ENCODE peak calls at places on chromosome 19, in seven cellular contexts. One of them, this sample, is unnamed.
A peak's percentile ranks its signal among the peaks of the same experiment; 100 is the strongest.

GRCh38 chr19:36100476-36100875 is 10.5 kb upstream of the OVOL3 start:
- DNase-seq in HL-60: no peak
- DNase-seq in fibroblast of pulmonary artery: no peak
- DNase-seq in psoas muscle: no peak
- DNase-seq in endothelial cell: no peak
- DNase-seq in activated B cell treated with CpG ODN at 0.5 μM for 24 hours: no peak
- DNase-seq in stomach: no peak
- DNase-seq in this sample: no peak

GRCh38 chr19:1508507-1508856 is 4.3 kb downstream of the ADAMTSL5 start:
- DNase-seq in HL-60: no peak
- DNase-seq in endothelial cell: no peak
- DNase-seq in fibroblast of pulmonary artery: no peak
- DNase-seq in stomach: no peak
- DNase-seq in psoas muscle: no peak
- DNase-seq in activated B cell treated with CpG ODN at 0.5 μM for 24 hours: no peak
- DNase-seq in this sample: no peak

GRCh38 chr19:1935484-1936208 is 5.3 kb upstream of the CSNK1G2 start:
- DNase-seq in psoas muscle: peak; percentile 66
- DNase-seq in fibroblast of pulmonary artery: peak; percentile 84
- DNase-seq in HL-60: peak; percentile 83
- DNase-seq in stomach: no peak
- DNase-seq in activated B cell treated with CpG ODN at 0.5 μM for 24 hours: no peak
- DNase-seq in endothelial cell: no peak
- DNase-seq in this sample: no peak

GRCh38 chr19:55118401-55118991 is 1.1 kb upstream of the PPP1R12C start:
- DNase-seq in psoas muscle: peak; percentile 54
- DNase-seq in stomach: no peak
- DNase-seq in activated B cell treated with CpG ODN at 0.5 μM for 24 hours: no peak
- DNase-seq in endothelial cell: peak; percentile 65
- DNase-seq in HL-60: peak; percentile 61
- DNase-seq in fibroblast of pulmonary artery: peak; percentile 34
- DNase-seq in this sample: peak; percentile 84

GRCh38 chr19:54462713-54463530 is 656 bp downstream of the LENG9 start:
- DNase-seq in activated B cell treated with CpG ODN at 0.5 μM for 24 hours: peak; percentile 68
- DNase-seq in stomach: peak; percentile 81
- DNase-seq in psoas muscle: peak; percentile 82
- DNase-seq in HL-60: peak; percentile 83
- DNase-seq in fibroblast of pulmonary artery: peak; percentile 70
- DNase-seq in endothelial cell: peak; percentile 61
- DNase-seq in this sample: peak; percentile 72

GRCh38 chr19:41872775-41873647 is 4.1 kb upstream of the CD79A start:
- DNase-seq in endothelial cell: peak; percentile 85
- DNase-seq in activated B cell treated with CpG ODN at 0.5 μM for 24 hours: peak; percentile 63
- DNase-seq in fibroblast of pulmonary artery: peak; percentile 67
- DNase-seq in stomach: peak; percentile 88
- DNase-seq in HL-60: peak; percentile 89
- DNase-seq in psoas muscle: peak; percentile 42
- DNase-seq in this sample: peak; percentile 86

GRCh38 chr19:33486407-33486806 is 35.2 kb downstream of the PEPD start:
- DNase-seq in fibroblast of pulmonary artery: no peak
- DNase-seq in psoas muscle: no peak
- DNase-seq in endothelial cell: no peak
- DNase-seq in stomach: no peak
- DNase-seq in HL-60: no peak
- DNase-seq in activated B cell treated with CpG ODN at 0.5 μM for 24 hours: no peak
- DNase-seq in this sample: no peak

GRCh38 chr19:41096353-41096752 is 8.1 kb downstream of the CYP2A13 start:
- DNase-seq in activated B cell treated with CpG ODN at 0.5 μM for 24 hours: no peak
- DNase-seq in psoas muscle: no peak
- DNase-seq in endothelial cell: no peak
- DNase-seq in stomach: no peak
- DNase-seq in HL-60: no peak
- DNase-seq in fibroblast of pulmonary artery: no peak
- DNase-seq in this sample: no peak

GRCh38 chr19:39144487-39145071 is 19.0 kb downstream of the PAK4 start:
- DNase-seq in stomach: no peak
- DNase-seq in psoas muscle: no peak
- DNase-seq in activated B cell treated with CpG ODN at 0.5 μM for 24 hours: no peak
- DNase-seq in endothelial cell: peak; percentile 75
- DNase-seq in fibroblast of pulmonary artery: peak; percentile 64
- DNase-seq in HL-60: peak; percentile 9
- DNase-seq in this sample: no peak

GRCh38 chr19:40143612-40144011 is 47.6 kb upstream of the MAP3K10 start:
- DNase-seq in HL-60: peak; percentile 21
- DNase-seq in stomach: no peak
- DNase-seq in endothelial cell: no peak
- DNase-seq in psoas muscle: no peak
- DNase-seq in activated B cell treated with CpG ODN at 0.5 μM for 24 hours: no peak
- DNase-seq in fibroblast of pulmonary artery: no peak
- DNase-seq in this sample: no peak

GRCh38 chr19:13864513-13865242 is 12.3 kb upstream of the NANOS3 start:
- DNase-seq in HL-60: no peak
- DNase-seq in endothelial cell: no peak
- DNase-seq in stomach: no peak
- DNase-seq in psoas muscle: no peak
- DNase-seq in activated B cell treated with CpG ODN at 0.5 μM for 24 hours: no peak
- DNase-seq in fibroblast of pulmonary artery: no peak
- DNase-seq in this sample: no peak

GRCh38 chr19:5949792-5950305 is 28.1 kb downstream of the RANBP3 start:
- DNase-seq in endothelial cell: no peak
- DNase-seq in psoas muscle: no peak
- DNase-seq in activated B cell treated with CpG ODN at 0.5 μM for 24 hours: no peak
- DNase-seq in stomach: peak; percentile 76
- DNase-seq in HL-60: no peak
- DNase-seq in fibroblast of pulmonary artery: no peak
- DNase-seq in this sample: no peak

GRCh38 chr19:6087074-6087506 is 23.2 kb downstream of the RFX2 start:
- DNase-seq in stomach: no peak
- DNase-seq in activated B cell treated with CpG ODN at 0.5 μM for 24 hours: no peak
- DNase-seq in fibroblast of pulmonary artery: no peak
- DNase-seq in HL-60: no peak
- DNase-seq in psoas muscle: no peak
- DNase-seq in endothelial cell: no peak
- DNase-seq in this sample: peak; percentile 56

GRCh38 chr19:55303477-55303876 is 19.7 kb downstream of the BRSK1 start:
- DNase-seq in endothelial cell: no peak
- DNase-seq in psoas muscle: no peak
- DNase-seq in HL-60: no peak
- DNase-seq in fibroblast of pulmonary artery: no peak
- DNase-seq in stomach: no peak
- DNase-seq in activated B cell treated with CpG ODN at 0.5 μM for 24 hours: no peak
- DNase-seq in this sample: no peak

GRCh38 chr19:15828121-15828620 is 12.7 kb upstream of the OR10H1 start:
- DNase-seq in HL-60: no peak
- DNase-seq in fibroblast of pulmonary artery: no peak
- DNase-seq in activated B cell treated with CpG ODN at 0.5 μM for 24 hours: no peak
- DNase-seq in psoas muscle: no peak
- DNase-seq in endothelial cell: no peak
- DNase-seq in stomach: no peak
- DNase-seq in this sample: no peak

GRCh38 chr19:1400281-1401137 is 833 bp downstream of the GAMT start:
- DNase-seq in endothelial cell: no peak
- DNase-seq in psoas muscle: peak; percentile 81
- DNase-seq in stomach: peak; percentile 80
- DNase-seq in activated B cell treated with CpG ODN at 0.5 μM for 24 hours: no peak
- DNase-seq in HL-60: no peak
- DNase-seq in fibroblast of pulmonary artery: no peak
- DNase-seq in this sample: peak; percentile 51

GRCh38 chr19:19113040-19113541 is 25.2 kb downstream of the TMEM161A start:
- DNase-seq in fibroblast of pulmonary artery: peak; percentile 40
- DNase-seq in stomach: no peak
- DNase-seq in activated B cell treated with CpG ODN at 0.5 μM for 24 hours: no peak
- DNase-seq in HL-60: peak; percentile 16
- DNase-seq in psoas muscle: no peak
- DNase-seq in endothelial cell: no peak
- DNase-seq in this sample: peak; percentile 56
- TF ChIP-seq CTCF in fibroblast of pulmonary artery: no peak
- TF ChIP-seq CTCF in stomach: no peak
- TF ChIP-seq CTCF in activated B cell treated with CpG ODN at 0.5 μM for 24 hours: no peak
- TF ChIP-seq CTCF in HL-60: no peak
- TF ChIP-seq CTCF in psoas muscle: no peak
- TF ChIP-seq CTCF in endothelial cell: no peak
- TF ChIP-seq CTCF in this sample: no peak

GRCh38 chr19:7500811-7501450 is 12.1 kb upstream of the PEX11G start:
- DNase-seq in endothelial cell: peak; percentile 72
- DNase-seq in activated B cell treated with CpG ODN at 0.5 μM for 24 hours: no peak
- DNase-seq in fibroblast of pulmonary artery: no peak
- DNase-seq in psoas muscle: peak; percentile 47
- DNase-seq in stomach: peak; percentile 72
- DNase-seq in HL-60: peak; percentile 36
- DNase-seq in this sample: peak; percentile 88

GRCh38 chr19:7494416-7495098 is 5.7 kb upstream of the PEX11G start:
- DNase-seq in psoas muscle: peak; percentile 40
- DNase-seq in endothelial cell: no peak
- DNase-seq in fibroblast of pulmonary artery: peak; percentile 21
- DNase-seq in activated B cell treated with CpG ODN at 0.5 μM for 24 hours: no peak
- DNase-seq in HL-60: no peak
- DNase-seq in stomach: peak; percentile 32
- DNase-seq in this sample: peak; percentile 74

GRCh38 chr19:7492142-7493055 is 3.6 kb upstream of the PEX11G start:
- DNase-seq in endothelial cell: no peak
- DNase-seq in fibroblast of pulmonary artery: peak; percentile 82
- DNase-seq in stomach: no peak
- DNase-seq in activated B cell treated with CpG ODN at 0.5 μM for 24 hours: no peak
- DNase-seq in HL-60: peak; percentile 97
- DNase-seq in psoas muscle: no peak
- DNase-seq in this sample: no peak

GRCh38 chr19:7502552-7502951 is 13.4 kb upstream of the ZNF358 start:
- DNase-seq in psoas muscle: no peak
- DNase-seq in endothelial cell: no peak
- DNase-seq in activated B cell treated with CpG ODN at 0.5 μM for 24 hours: no peak
- DNase-seq in HL-60: no peak
- DNase-seq in fibroblast of pulmonary artery: no peak
- DNase-seq in stomach: no peak
- DNase-seq in this sample: no peak

GRCh38 chr19:7497292-7497691 is 8.5 kb upstream of the PEX11G start:
- DNase-seq in endothelial cell: peak; percentile 34
- DNase-seq in HL-60: peak; percentile 47
- DNase-seq in activated B cell treated with CpG ODN at 0.5 μM for 24 hours: no peak
- DNase-seq in stomach: no peak
- DNase-seq in fibroblast of pulmonary artery: no peak
- DNase-seq in psoas muscle: no peak
- DNase-seq in this sample: peak; percentile 50
- TF ChIP-seq CTCF in endothelial cell: peak; percentile 19
- TF ChIP-seq CTCF in HL-60: peak; percentile 28
- TF ChIP-seq CTCF in activated B cell treated with CpG ODN at 0.5 μM for 24 hours: no peak
- TF ChIP-seq CTCF in stomach: no peak
- TF ChIP-seq CTCF in fibroblast of pulmonary artery: peak; percentile 52
- TF ChIP-seq CTCF in psoas muscle: no peak
- TF ChIP-seq CTCF in this sample: peak; percentile 45

GRCh38 chr19:3357731-3358391 is 8.5 kb upstream of the NFIC start:
- DNase-seq in fibroblast of pulmonary artery: no peak
- DNase-seq in psoas muscle: no peak
- DNase-seq in activated B cell treated with CpG ODN at 0.5 μM for 24 hours: no peak
- DNase-seq in stomach: no peak
- DNase-seq in endothelial cell: no peak
- DNase-seq in HL-60: no peak
- DNase-seq in this sample: no peak

GRCh38 chr19:3358919-3359849 is 7.2 kb upstream of the NFIC start:
- DNase-seq in fibroblast of pulmonary artery: peak; percentile 56
- DNase-seq in activated B cell treated with CpG ODN at 0.5 μM for 24 hours: peak; percentile 60
- DNase-seq in stomach: peak; percentile 78
- DNase-seq in HL-60: peak; percentile 40
- DNase-seq in psoas muscle: peak; percentile 69
- DNase-seq in endothelial cell: no peak
- DNase-seq in this sample: peak; percentile 40

GRCh38 chr19:3358392-3358918 is 7.9 kb upstream of the NFIC start:
- DNase-seq in HL-60: no peak
- DNase-seq in fibroblast of pulmonary artery: no peak
- DNase-seq in stomach: no peak
- DNase-seq in activated B cell treated with CpG ODN at 0.5 μM for 24 hours: no peak
- DNase-seq in endothelial cell: no peak
- DNase-seq in psoas muscle: no peak
- DNase-seq in this sample: no peak

GRCh38 chr19:3357362-3357730 is 9.0 kb upstream of the NFIC start:
- DNase-seq in stomach: no peak
- DNase-seq in endothelial cell: no peak
- DNase-seq in HL-60: no peak
- DNase-seq in psoas muscle: no peak
- DNase-seq in activated B cell treated with CpG ODN at 0.5 μM for 24 hours: no peak
- DNase-seq in fibroblast of pulmonary artery: no peak
- DNase-seq in this sample: no peak

DNA sequence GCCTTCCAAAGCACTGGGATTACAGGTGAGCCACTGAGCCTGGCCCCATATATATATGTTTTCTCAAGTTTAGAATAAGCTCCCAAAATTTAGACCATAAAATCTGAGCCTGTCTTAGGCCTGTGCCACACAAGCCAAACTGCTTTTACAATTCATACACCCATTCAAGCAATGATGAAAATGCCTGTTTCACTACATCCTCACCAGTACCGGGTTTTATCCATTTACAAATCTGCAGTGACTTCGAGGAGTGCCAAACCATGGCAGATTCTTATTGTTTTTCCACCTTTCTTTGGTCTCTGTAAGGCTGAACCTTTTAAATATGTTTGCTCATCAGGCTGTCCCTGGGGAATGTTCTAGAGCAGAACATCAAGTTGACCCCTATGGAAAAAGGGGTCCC is 9.6 kb upstream of the NFIC start:
- DNase-seq in stomach: no peak
- DNase-seq in fibroblast of pulmonary artery: no peak
- DNase-seq in HL-60: no peak
- DNase-seq in activated B cell treated with CpG ODN at 0.5 μM for 24 hours: no peak
- DNase-seq in endothelial cell: no peak
- DNase-seq in psoas muscle: no peak
- DNase-seq in this sample: no peak
- TF ChIP-seq CTCF in stomach: no peak
- TF ChIP-seq CTCF in fibroblast of pulmonary artery: no peak
- TF ChIP-seq CTCF in HL-60: no peak
- TF ChIP-seq CTCF in activated B cell treated with CpG ODN at 0.5 μM for 24 hours: no peak
- TF ChIP-seq CTCF in endothelial cell: no peak
- TF ChIP-seq CTCF in psoas muscle: no peak
- TF ChIP-seq CTCF in this sample: no peak

GRCh38 chr19:31357315-31357673 is 8.1 kb upstream of the TSHZ3 start:
- DNase-seq in psoas muscle: no peak
- DNase-seq in HL-60: no peak
- DNase-seq in activated B cell treated with CpG ODN at 0.5 μM for 24 hours: no peak
- DNase-seq in fibroblast of pulmonary artery: no peak
- DNase-seq in endothelial cell: no peak
- DNase-seq in stomach: no peak
- DNase-seq in this sample: no peak
- TF ChIP-seq CTCF in psoas muscle: no peak
- TF ChIP-seq CTCF in HL-60: no peak
- TF ChIP-seq CTCF in activated B cell treated with CpG ODN at 0.5 μM for 24 hours: no peak
- TF ChIP-seq CTCF in fibroblast of pulmonary artery: no peak
- TF ChIP-seq CTCF in endothelial cell: no peak
- TF ChIP-seq CTCF in stomach: no peak
- TF ChIP-seq CTCF in this sample: peak; percentile 30

This sample was measured in glutamatergic neuron.